ENCODE peak calls at places on chromosomes 16 and 17, in ten cellular contexts. One of them, this sample, is unnamed.

GRCh38 chr16:85969159-85969558 is 70.2 kb downstream of the IRF8 start:
- DNase-seq in CD4-positive, alpha-beta T cell: no peak
- DNase-seq in endothelial cell: no peak
- DNase-seq in transverse colon: no peak
- DNase-seq in cardiac fibroblast: peak; percentile 23
- DNase-seq in activated B cell treated with CpG ODN at 0.5 μM for 24 hours: no peak
- DNase-seq in adrenal gland: no peak
- DNase-seq in progenitor cell of endocrine pancreas: no peak
- DNase-seq in epithelial cell of proximal tubule: no peak
- DNase-seq in ascending aorta: no peak
- DNase-seq in this sample: no peak

GRCh38 chr17:79144090-79144610 is 69.5 kb downstream of the ENGASE start:
- DNase-seq in CD4-positive, alpha-beta T cell: no peak
- DNase-seq in endothelial cell: no peak
- DNase-seq in transverse colon: no peak
- DNase-seq in cardiac fibroblast: no peak
- DNase-seq in activated B cell treated with CpG ODN at 0.5 μM for 24 hours: no peak
- DNase-seq in adrenal gland: no peak
- DNase-seq in progenitor cell of endocrine pancreas: no peak
- DNase-seq in epithelial cell of proximal tubule: no peak
- DNase-seq in ascending aorta: no peak
- DNase-seq in this sample: no peak

GRCh38 chr16:8931864-8932263 is 31.8 kb downstream of the USP7 start:
- DNase-seq in CD4-positive, alpha-beta T cell: peak; percentile 42
- DNase-seq in endothelial cell: peak; percentile 65
- DNase-seq in transverse colon: peak; percentile 50
- DNase-seq in cardiac fibroblast: peak; percentile 75
- DNase-seq in activated B cell treated with CpG ODN at 0.5 μM for 24 hours: no peak
- DNase-seq in adrenal gland: peak; percentile 69
- DNase-seq in progenitor cell of endocrine pancreas: peak; percentile 39
- DNase-seq in epithelial cell of proximal tubule: no peak
- DNase-seq in ascending aorta: no peak
- DNase-seq in this sample: no peak

GRCh38 chr16:85316321-85316919 is 204.1 kb upstream of the CIBAR2 start:
- DNase-seq in CD4-positive, alpha-beta T cell: no peak
- DNase-seq in endothelial cell: peak; percentile 84
- DNase-seq in transverse colon: peak; percentile 75
- DNase-seq in cardiac fibroblast: peak; percentile 64
- DNase-seq in activated B cell treated with CpG ODN at 0.5 μM for 24 hours: no peak
- DNase-seq in adrenal gland: peak; percentile 76
- DNase-seq in progenitor cell of endocrine pancreas: peak; percentile 62
- DNase-seq in epithelial cell of proximal tubule: no peak
- DNase-seq in ascending aorta: no peak
- DNase-seq in this sample: no peak

GRCh38 chr17:78266231-78266631 is 34.8 kb downstream of the TMEM235 start:
- DNase-seq in CD4-positive, alpha-beta T cell: no peak
- DNase-seq in endothelial cell: no peak
- DNase-seq in transverse colon: no peak
- DNase-seq in cardiac fibroblast: no peak
- DNase-seq in activated B cell treated with CpG ODN at 0.5 μM for 24 hours: no peak
- DNase-seq in adrenal gland: no peak
- DNase-seq in progenitor cell of endocrine pancreas: no peak
- DNase-seq in epithelial cell of proximal tubule: no peak
- DNase-seq in ascending aorta: no peak
- DNase-seq in this sample: no peak

GRCh38 chr17:38851434-38851833 is 2.1 kb downstream of the RPL23 start:
- DNase-seq in CD4-positive, alpha-beta T cell: no peak
- DNase-seq in endothelial cell: no peak
- DNase-seq in transverse colon: no peak
- DNase-seq in cardiac fibroblast: no peak
- DNase-seq in activated B cell treated with CpG ODN at 0.5 μM for 24 hours: no peak
- DNase-seq in adrenal gland: no peak
- DNase-seq in progenitor cell of endocrine pancreas: no peak
- DNase-seq in epithelial cell of proximal tubule: no peak
- DNase-seq in ascending aorta: no peak
- DNase-seq in this sample: no peak

GRCh38 chr16:66402591-66403230 is 24.4 kb upstream of the BEAN1 start:
- DNase-seq in CD4-positive, alpha-beta T cell: no peak
- DNase-seq in endothelial cell: no peak
- DNase-seq in transverse colon: no peak
- DNase-seq in cardiac fibroblast: no peak
- DNase-seq in activated B cell treated with CpG ODN at 0.5 μM for 24 hours: no peak
- DNase-seq in adrenal gland: no peak
- DNase-seq in progenitor cell of endocrine pancreas: no peak
- DNase-seq in epithelial cell of proximal tubule: no peak
- DNase-seq in ascending aorta: no peak
- DNase-seq in this sample: no peak

GRCh38 chr17:40038882-40039513 is 15.2 kb downstream of the MED24 start:
- DNase-seq in CD4-positive, alpha-beta T cell: no peak
- DNase-seq in endothelial cell: peak; percentile 49
- DNase-seq in transverse colon: peak; percentile 68
- DNase-seq in cardiac fibroblast: peak; percentile 84
- DNase-seq in activated B cell treated with CpG ODN at 0.5 μM for 24 hours: no peak
- DNase-seq in adrenal gland: no peak
- DNase-seq in progenitor cell of endocrine pancreas: no peak
- DNase-seq in epithelial cell of proximal tubule: no peak
- DNase-seq in ascending aorta: no peak
- DNase-seq in this sample: no peak

GRCh38 chr16:1941924-1942809 is 832 bp downstream of the MSRB1 start:
- DNase-seq in CD4-positive, alpha-beta T cell: no peak
- DNase-seq in endothelial cell: no peak
- DNase-seq in transverse colon: no peak
- DNase-seq in cardiac fibroblast: peak; percentile 53
- DNase-seq in activated B cell treated with CpG ODN at 0.5 μM for 24 hours: no peak
- DNase-seq in adrenal gland: no peak
- DNase-seq in progenitor cell of endocrine pancreas: no peak
- DNase-seq in epithelial cell of proximal tubule: no peak
- DNase-seq in ascending aorta: no peak
- DNase-seq in this sample: no peak

GRCh38 chr17:82097187-82097918 is 683 bp downstream of the FASN start:
- DNase-seq in CD4-positive, alpha-beta T cell: no peak
- DNase-seq in endothelial cell: peak; percentile 62
- DNase-seq in transverse colon: peak; percentile 48
- DNase-seq in cardiac fibroblast: peak; percentile 53
- DNase-seq in activated B cell treated with CpG ODN at 0.5 μM for 24 hours: peak; percentile 53
- DNase-seq in adrenal gland: no peak
- DNase-seq in progenitor cell of endocrine pancreas: peak; percentile 52
- DNase-seq in epithelial cell of proximal tubule: no peak
- DNase-seq in ascending aorta: no peak
- DNase-seq in this sample: no peak

GRCh38 chr16:51157698-51158097 is 6.6 kb upstream of the SALL1 start:
- DNase-seq in CD4-positive, alpha-beta T cell: no peak
- DNase-seq in endothelial cell: no peak
- DNase-seq in transverse colon: no peak
- DNase-seq in cardiac fibroblast: no peak
- DNase-seq in activated B cell treated with CpG ODN at 0.5 μM for 24 hours: no peak
- DNase-seq in adrenal gland: no peak
- DNase-seq in progenitor cell of endocrine pancreas: no peak
- DNase-seq in epithelial cell of proximal tubule: no peak
- DNase-seq in ascending aorta: no peak
- DNase-seq in this sample: no peak

GRCh38 chr16:51156836-51157235 is 5.8 kb upstream of the SALL1 start:
- DNase-seq in CD4-positive, alpha-beta T cell: no peak
- DNase-seq in endothelial cell: no peak
- DNase-seq in transverse colon: no peak
- DNase-seq in cardiac fibroblast: no peak
- DNase-seq in activated B cell treated with CpG ODN at 0.5 μM for 24 hours: no peak
- DNase-seq in adrenal gland: no peak
- DNase-seq in progenitor cell of endocrine pancreas: no peak
- DNase-seq in epithelial cell of proximal tubule: no peak
- DNase-seq in ascending aorta: no peak
- DNase-seq in this sample: no peak

GRCh38 chr16:51159296-51159695 is 8.2 kb upstream of the SALL1 start:
- DNase-seq in CD4-positive, alpha-beta T cell: no peak
- DNase-seq in endothelial cell: no peak
- DNase-seq in transverse colon: no peak
- DNase-seq in cardiac fibroblast: no peak
- DNase-seq in activated B cell treated with CpG ODN at 0.5 μM for 24 hours: no peak
- DNase-seq in adrenal gland: no peak
- DNase-seq in progenitor cell of endocrine pancreas: no peak
- DNase-seq in epithelial cell of proximal tubule: no peak
- DNase-seq in ascending aorta: no peak
- DNase-seq in this sample: no peak

GRCh38 chr16:51161440-51162195 is 10.5 kb upstream of the SALL1 start:
- DNase-seq in CD4-positive, alpha-beta T cell: no peak
- DNase-seq in endothelial cell: no peak
- DNase-seq in transverse colon: no peak
- DNase-seq in cardiac fibroblast: no peak
- DNase-seq in activated B cell treated with CpG ODN at 0.5 μM for 24 hours: no peak
- DNase-seq in adrenal gland: no peak
- DNase-seq in progenitor cell of endocrine pancreas: no peak
- DNase-seq in epithelial cell of proximal tubule: no peak
- DNase-seq in ascending aorta: no peak
- DNase-seq in this sample: no peak

DNA sequence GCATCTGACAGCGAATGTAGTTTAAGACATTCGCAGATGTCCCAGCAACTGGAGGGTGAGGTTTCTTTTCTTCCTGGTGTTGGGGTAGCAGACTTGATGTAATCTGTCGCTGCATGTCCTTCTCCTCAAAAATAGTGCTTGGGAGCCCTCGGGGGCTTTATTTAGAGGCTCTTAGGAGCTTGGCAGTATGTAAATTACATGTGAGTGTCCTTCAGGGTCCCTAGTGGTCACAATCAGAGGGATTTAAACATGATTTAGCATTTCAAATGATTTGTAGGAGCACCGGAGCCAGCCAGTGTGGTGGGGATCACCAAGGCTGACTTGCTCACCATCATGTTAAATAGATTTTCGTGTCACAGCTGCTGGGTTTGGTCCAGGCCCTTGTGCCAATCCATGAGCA is 8.8 kb upstream of the SALL1 start:
- DNase-seq in CD4-positive, alpha-beta T cell: no peak
- DNase-seq in endothelial cell: no peak
- DNase-seq in transverse colon: no peak
- DNase-seq in cardiac fibroblast: no peak
- DNase-seq in activated B cell treated with CpG ODN at 0.5 μM for 24 hours: no peak
- DNase-seq in adrenal gland: no peak
- DNase-seq in progenitor cell of endocrine pancreas: no peak
- DNase-seq in epithelial cell of proximal tubule: no peak
- DNase-seq in ascending aorta: no peak
- DNase-seq in this sample: no peak
- TF ChIP-seq CTCF in CD4-positive, alpha-beta T cell: no peak
- TF ChIP-seq CTCF in endothelial cell: no peak
- TF ChIP-seq CTCF in transverse colon: no peak
- TF ChIP-seq CTCF in cardiac fibroblast: no peak
- TF ChIP-seq CTCF in activated B cell treated with CpG ODN at 0.5 μM for 24 hours: no peak
- TF ChIP-seq CTCF in adrenal gland: no peak
- TF ChIP-seq CTCF in progenitor cell of endocrine pancreas: no peak
- TF ChIP-seq CTCF in epithelial cell of proximal tubule: no peak
- TF ChIP-seq CTCF in ascending aorta: no peak
- TF ChIP-seq CTCF in this sample: no peak

DNA sequence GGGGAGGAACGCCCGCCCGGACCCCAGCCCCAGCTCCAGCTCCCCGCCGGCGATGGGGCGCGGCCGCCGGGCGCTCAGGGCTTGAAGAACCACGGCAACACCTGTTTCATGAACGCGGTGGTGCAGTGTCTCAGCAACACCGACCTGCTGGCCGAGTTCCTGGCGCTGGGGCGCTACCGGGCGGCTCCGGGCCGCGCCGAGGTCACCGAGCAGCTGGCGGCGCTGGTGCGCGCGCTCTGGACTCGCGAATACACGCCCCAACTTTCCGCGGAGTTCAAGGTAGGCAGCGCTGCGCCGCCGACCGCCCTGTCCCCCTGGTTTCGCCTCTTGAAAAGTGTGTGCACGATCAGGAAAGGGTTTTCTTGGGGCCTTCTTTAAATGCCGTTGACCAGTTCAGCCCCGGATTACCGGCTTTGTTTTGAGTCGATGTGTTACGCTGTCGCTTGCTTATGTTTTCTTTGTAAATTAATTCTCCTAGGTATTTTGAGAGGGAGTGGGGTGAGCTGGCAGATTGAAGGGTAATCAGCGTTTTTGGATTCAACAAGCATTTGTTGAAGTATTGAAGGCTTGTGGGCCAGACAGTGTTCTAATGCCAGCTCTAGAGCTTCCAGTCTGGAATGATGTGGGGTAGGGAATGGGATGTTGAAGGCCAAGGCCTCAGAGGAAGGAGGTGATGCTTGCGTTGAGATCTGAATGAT is 690 bp downstream of the USP43 start:
- DNase-seq in CD4-positive, alpha-beta T cell: no peak
- DNase-seq in endothelial cell: peak; percentile 55
- DNase-seq in transverse colon: peak; percentile 76
- DNase-seq in cardiac fibroblast: no peak
- DNase-seq in activated B cell treated with CpG ODN at 0.5 μM for 24 hours: peak; percentile 19
- DNase-seq in adrenal gland: no peak
- DNase-seq in progenitor cell of endocrine pancreas: peak; percentile 60
- DNase-seq in epithelial cell of proximal tubule: peak; percentile 16
- DNase-seq in ascending aorta: no peak
- DNase-seq in this sample: no peak
- TF ChIP-seq CTCF in CD4-positive, alpha-beta T cell: no peak
- TF ChIP-seq CTCF in endothelial cell: no peak
- TF ChIP-seq CTCF in transverse colon: peak; percentile 22
- TF ChIP-seq CTCF in cardiac fibroblast: no peak
- TF ChIP-seq CTCF in activated B cell treated with CpG ODN at 0.5 μM for 24 hours: no peak
- TF ChIP-seq CTCF in adrenal gland: no peak
- TF ChIP-seq CTCF in progenitor cell of endocrine pancreas: no peak
- TF ChIP-seq CTCF in epithelial cell of proximal tubule: peak; percentile 42
- TF ChIP-seq CTCF in ascending aorta: no peak
- TF ChIP-seq CTCF in this sample: no peak

DNA sequence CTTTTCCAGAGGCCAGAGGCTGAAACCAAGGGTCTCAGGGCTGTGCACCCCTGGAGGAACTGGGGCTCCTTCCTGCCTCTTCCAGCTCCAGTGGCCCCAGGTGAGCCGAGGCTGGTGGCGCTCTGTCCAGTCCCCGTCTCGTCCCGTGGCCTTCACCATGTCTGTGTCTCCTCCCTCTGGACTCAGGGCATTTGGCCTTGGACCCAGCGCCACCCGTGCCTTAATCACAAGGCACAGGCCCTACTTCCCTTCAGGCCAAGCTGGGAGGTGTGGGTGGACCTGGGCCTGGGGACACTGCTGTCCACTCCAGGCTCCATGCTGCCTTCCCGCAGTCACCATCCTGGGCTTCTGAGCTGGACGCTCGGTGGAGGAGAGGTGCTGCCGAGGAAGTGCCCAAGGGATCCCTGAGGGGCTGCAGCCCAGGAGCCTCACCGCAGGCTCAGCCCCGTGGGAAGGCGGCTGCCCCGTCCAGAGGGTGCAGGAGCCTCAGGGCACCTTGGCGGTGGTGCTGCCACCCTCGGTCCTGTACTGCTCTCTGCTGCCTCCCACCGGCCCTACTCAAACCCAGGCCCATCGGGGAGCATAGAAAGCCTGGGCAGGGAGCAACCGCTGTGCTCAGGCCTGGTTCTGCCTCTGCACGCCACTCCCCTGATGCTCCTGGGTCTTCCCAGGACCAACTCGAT is 9.6 kb upstream of the APRT start:
- DNase-seq in CD4-positive, alpha-beta T cell: no peak
- DNase-seq in endothelial cell: no peak
- DNase-seq in transverse colon: no peak
- DNase-seq in cardiac fibroblast: no peak
- DNase-seq in activated B cell treated with CpG ODN at 0.5 μM for 24 hours: no peak
- DNase-seq in adrenal gland: no peak
- DNase-seq in progenitor cell of endocrine pancreas: no peak
- DNase-seq in epithelial cell of proximal tubule: no peak
- DNase-seq in ascending aorta: no peak
- DNase-seq in this sample: no peak
- TF ChIP-seq CTCF in CD4-positive, alpha-beta T cell: no peak
- TF ChIP-seq CTCF in endothelial cell: no peak
- TF ChIP-seq CTCF in transverse colon: no peak
- TF ChIP-seq CTCF in cardiac fibroblast: no peak
- TF ChIP-seq CTCF in activated B cell treated with CpG ODN at 0.5 μM for 24 hours: no peak
- TF ChIP-seq CTCF in adrenal gland: no peak
- TF ChIP-seq CTCF in progenitor cell of endocrine pancreas: no peak
- TF ChIP-seq CTCF in epithelial cell of proximal tubule: no peak
- TF ChIP-seq CTCF in ascending aorta: no peak
- TF ChIP-seq CTCF in this sample: no peak

GRCh38 chr17:7782237-7782636 is 51.8 kb upstream of the KDM6B start:
- DNase-seq in CD4-positive, alpha-beta T cell: no peak
- DNase-seq in endothelial cell: no peak
- DNase-seq in transverse colon: no peak
- DNase-seq in cardiac fibroblast: peak; percentile 56
- DNase-seq in activated B cell treated with CpG ODN at 0.5 μM for 24 hours: no peak
- DNase-seq in adrenal gland: no peak
- DNase-seq in progenitor cell of endocrine pancreas: no peak
- DNase-seq in epithelial cell of proximal tubule: peak; percentile 13
- DNase-seq in ascending aorta: no peak
- DNase-seq in this sample: no peak
- TF ChIP-seq CTCF in CD4-positive, alpha-beta T cell: no peak
- TF ChIP-seq CTCF in endothelial cell: no peak
- TF ChIP-seq CTCF in transverse colon: no peak
- TF ChIP-seq CTCF in cardiac fibroblast: peak; percentile 13
- TF ChIP-seq CTCF in activated B cell treated with CpG ODN at 0.5 μM for 24 hours: no peak
- TF ChIP-seq CTCF in adrenal gland: peak; percentile 8
- TF ChIP-seq CTCF in progenitor cell of endocrine pancreas: no peak
- TF ChIP-seq CTCF in epithelial cell of proximal tubule: peak; percentile 53
- TF ChIP-seq CTCF in ascending aorta: no peak
- TF ChIP-seq CTCF in this sample: no peak

This sample was measured in omental fat pad.